ENCODE peak calls at places on chromosomes 16 and 17, in five cellular contexts. One of them, this sample, is unnamed.

GRCh38 chr17:42679001-42679491 is 2.3 kb upstream of the PLEKHH3 start:
- DNase-seq in mammary epithelial cell: peak; percentile 48
- DNase-seq in HAP-1: peak; percentile 76
- DNase-seq in PC-3: peak; percentile 65
- DNase-seq in right lobe of liver: no peak
- DNase-seq in this sample: peak; percentile 71

GRCh38 chr16:1762879-1763520 is 8.3 kb downstream of the NME3 start:
- DNase-seq in mammary epithelial cell: no peak
- DNase-seq in HAP-1: no peak
- DNase-seq in PC-3: no peak
- DNase-seq in right lobe of liver: no peak
- DNase-seq in this sample: no peak

GRCh38 chr16:1941924-1942809 is 832 bp downstream of the MSRB1 start:
- DNase-seq in mammary epithelial cell: peak; percentile 51
- DNase-seq in HAP-1: no peak
- DNase-seq in PC-3: peak; percentile 52
- DNase-seq in right lobe of liver: no peak
- DNase-seq in this sample: peak; percentile 79

GRCh38 chr16:67291461-67291860 is 12.1 kb downstream of the PLEKHG4 start:
- DNase-seq in mammary epithelial cell: no peak
- DNase-seq in HAP-1: no peak
- DNase-seq in PC-3: no peak
- DNase-seq in right lobe of liver: no peak
- DNase-seq in this sample: no peak

GRCh38 chr16:8768701-8769100 is 28.7 kb downstream of the TMEM186 start:
- DNase-seq in mammary epithelial cell: no peak
- DNase-seq in HAP-1: peak; percentile 18
- DNase-seq in PC-3: no peak
- DNase-seq in right lobe of liver: no peak
- DNase-seq in this sample: no peak

GRCh38 chr16:73096510-73096909 is 48.6 kb upstream of the ZFHX3 start:
- DNase-seq in mammary epithelial cell: no peak
- DNase-seq in HAP-1: no peak
- DNase-seq in PC-3: no peak
- DNase-seq in right lobe of liver: no peak
- DNase-seq in this sample: no peak

GRCh38 chr16:69613283-69614154 is 47.8 kb downstream of the NFAT5 start:
- DNase-seq in mammary epithelial cell: peak; percentile 88
- DNase-seq in HAP-1: no peak
- DNase-seq in PC-3: peak; percentile 67
- DNase-seq in right lobe of liver: no peak
- DNase-seq in this sample: peak; percentile 82

GRCh38 chr17:40327735-40328385 is 18.9 kb downstream of the RARA start:
- DNase-seq in mammary epithelial cell: no peak
- DNase-seq in HAP-1: no peak
- DNase-seq in PC-3: no peak
- DNase-seq in right lobe of liver: peak; percentile 48
- DNase-seq in this sample: no peak

GRCh38 chr17:44088254-44088653 is 17.7 kb downstream of the G6PC3 start:
- DNase-seq in mammary epithelial cell: no peak
- DNase-seq in HAP-1: no peak
- DNase-seq in PC-3: no peak
- DNase-seq in right lobe of liver: no peak
- DNase-seq in this sample: no peak

GRCh38 chr16:2194852-2195315 is 1.5 kb downstream of the CASKIN1 start:
- DNase-seq in mammary epithelial cell: peak; percentile 54
- DNase-seq in HAP-1: peak; percentile 67
- DNase-seq in PC-3: peak; percentile 64
- DNase-seq in right lobe of liver: peak; percentile 49
- DNase-seq in this sample: no peak

GRCh38 chr16:57882797-57883196 is 80.5 kb upstream of the KIFC3 start:
- DNase-seq in mammary epithelial cell: no peak
- DNase-seq in HAP-1: peak; percentile 26
- DNase-seq in PC-3: no peak
- DNase-seq in right lobe of liver: no peak
- DNase-seq in this sample: no peak

GRCh38 chr16:71626858-71627213 is 852 bp downstream of the MARVELD3 start:
- DNase-seq in mammary epithelial cell: peak; percentile 35
- DNase-seq in HAP-1: peak; percentile 20
- DNase-seq in PC-3: no peak
- DNase-seq in right lobe of liver: peak; percentile 42
- DNase-seq in this sample: peak; percentile 52

GRCh38 chr16:71626018-71626857 is at the start of gene MARVELD3:
- DNase-seq in mammary epithelial cell: peak; percentile 71
- DNase-seq in HAP-1: peak; percentile 56
- DNase-seq in PC-3: peak; percentile 81
- DNase-seq in right lobe of liver: peak; percentile 80
- DNase-seq in this sample: peak; percentile 96

GRCh38 chr16:71628810-71629209 is 2.8 kb downstream of the MARVELD3 start:
- DNase-seq in mammary epithelial cell: peak; percentile 40
- DNase-seq in HAP-1: no peak
- DNase-seq in PC-3: peak; percentile 30
- DNase-seq in right lobe of liver: no peak
- DNase-seq in this sample: no peak

GRCh38 chr16:71629617-71630016 is 3.6 kb downstream of the MARVELD3 start:
- DNase-seq in mammary epithelial cell: no peak
- DNase-seq in HAP-1: no peak
- DNase-seq in PC-3: no peak
- DNase-seq in right lobe of liver: no peak
- DNase-seq in this sample: no peak

DNA sequence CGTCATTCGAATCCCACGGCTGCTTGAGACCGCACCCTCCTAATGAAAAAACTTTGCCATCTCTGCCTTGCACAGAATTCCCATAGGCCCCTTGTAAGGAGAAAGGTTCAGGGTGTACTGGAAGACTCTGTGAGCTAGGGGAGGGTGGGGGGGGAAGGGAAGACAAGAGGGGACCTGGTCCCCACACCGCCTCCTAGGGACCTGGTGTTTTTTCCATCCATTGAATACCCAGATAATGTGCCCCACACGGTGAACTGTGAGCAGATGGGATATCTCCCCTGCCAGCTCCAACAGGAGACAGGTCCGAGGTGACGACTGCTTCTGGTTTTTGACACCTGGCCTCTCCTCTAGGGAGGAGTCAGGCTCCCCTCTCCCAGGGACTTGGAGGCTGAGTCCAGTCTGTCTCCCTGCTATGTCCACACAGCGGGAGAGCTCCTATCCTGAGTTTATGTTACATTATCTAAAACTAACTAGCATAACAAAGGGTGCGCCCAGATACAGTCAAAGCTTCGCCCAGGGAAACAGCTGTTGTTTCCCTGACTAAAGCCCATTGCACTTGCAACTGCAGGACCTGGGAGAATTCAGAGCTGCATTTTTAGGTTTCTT is 1.8 kb downstream of the MARVELD3 start:
- DNase-seq in mammary epithelial cell: no peak
- DNase-seq in HAP-1: peak; percentile 66
- DNase-seq in PC-3: no peak
- DNase-seq in right lobe of liver: no peak
- DNase-seq in this sample: no peak
- H3K4me3 ChIP-seq in mammary epithelial cell: no peak overlapping the region
- H3K4me3 ChIP-seq in HAP-1: no peak overlapping the region
- H3K4me3 ChIP-seq in PC-3: no peak overlapping the region
- H3K4me3 ChIP-seq in right lobe of liver: no peak overlapping the region
- H3K4me3 ChIP-seq in this sample: peak overlapping the region; percentile 99

GRCh38 chr17:49494937-49495841 is at the start of gene NGFR:
- DNase-seq in mammary epithelial cell: peak; percentile 44
- DNase-seq in HAP-1: peak; percentile 77
- DNase-seq in PC-3: peak; percentile 40
- DNase-seq in right lobe of liver: no peak
- DNase-seq in this sample: peak; percentile 27
- H3K4me3 ChIP-seq in mammary epithelial cell: peak within 1 kb of the TSS; percentile 79
- H3K4me3 ChIP-seq in HAP-1: peak within 1 kb of the TSS; percentile 49
- H3K4me3 ChIP-seq in PC-3: peak within 1 kb of the TSS; percentile 55
- H3K4me3 ChIP-seq in right lobe of liver: peak within 1 kb of the TSS; percentile 53
- H3K4me3 ChIP-seq in this sample: no peak within 1 kb of the TSS

GRCh38 chr17:70901870-70902269 is 732.5 kb downstream of the KCNJ2 start:
- DNase-seq in mammary epithelial cell: no peak
- DNase-seq in HAP-1: no peak
- DNase-seq in PC-3: no peak
- DNase-seq in right lobe of liver: no peak
- DNase-seq in this sample: no peak

GRCh38 chr17:70905796-70906195 is 736.5 kb downstream of the KCNJ2 start:
- DNase-seq in mammary epithelial cell: peak; percentile 75
- DNase-seq in HAP-1: no peak
- DNase-seq in PC-3: peak; percentile 85
- DNase-seq in right lobe of liver: peak; percentile 33
- DNase-seq in this sample: no peak

DNA sequence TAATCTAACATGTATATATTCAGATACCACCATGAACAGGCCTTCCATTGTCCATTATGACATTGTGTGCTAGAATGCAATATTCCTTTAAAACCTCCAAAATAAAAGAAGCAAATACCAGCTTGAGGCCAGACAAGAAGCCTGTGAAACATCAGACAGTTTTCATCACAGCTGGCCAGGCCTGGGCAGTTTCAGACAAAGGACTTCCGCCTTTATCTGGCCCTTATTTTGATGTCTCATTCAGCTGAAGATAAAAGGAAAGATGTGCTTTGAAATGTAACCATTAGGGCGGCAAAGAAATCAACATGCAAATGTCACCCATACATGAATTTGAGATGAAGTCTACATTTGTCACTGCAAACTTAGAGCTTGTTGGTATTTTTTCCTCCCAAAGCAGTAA is 737.5 kb downstream of the KCNJ2 start:
- DNase-seq in mammary epithelial cell: no peak
- DNase-seq in HAP-1: no peak
- DNase-seq in PC-3: no peak
- DNase-seq in right lobe of liver: no peak
- DNase-seq in this sample: no peak
- H3K4me3 ChIP-seq in mammary epithelial cell: no peak overlapping the region
- H3K4me3 ChIP-seq in HAP-1: no peak overlapping the region
- H3K4me3 ChIP-seq in PC-3: no peak overlapping the region
- H3K4me3 ChIP-seq in right lobe of liver: no peak overlapping the region
- H3K4me3 ChIP-seq in this sample: no peak overlapping the region

GRCh38 chr17:80261895-80262279 is 1.2 kb downstream of the RNF213 start:
- DNase-seq in mammary epithelial cell: no peak
- DNase-seq in HAP-1: no peak
- DNase-seq in PC-3: no peak
- DNase-seq in right lobe of liver: no peak
- DNase-seq in this sample: no peak
- H3K4me3 ChIP-seq in mammary epithelial cell: peak overlapping the region; percentile 95
- H3K4me3 ChIP-seq in HAP-1: peak overlapping the region; percentile 71
- H3K4me3 ChIP-seq in PC-3: peak overlapping the region; percentile 89
- H3K4me3 ChIP-seq in right lobe of liver: peak overlapping the region; percentile 99
- H3K4me3 ChIP-seq in this sample: peak overlapping the region; percentile 84

DNA sequence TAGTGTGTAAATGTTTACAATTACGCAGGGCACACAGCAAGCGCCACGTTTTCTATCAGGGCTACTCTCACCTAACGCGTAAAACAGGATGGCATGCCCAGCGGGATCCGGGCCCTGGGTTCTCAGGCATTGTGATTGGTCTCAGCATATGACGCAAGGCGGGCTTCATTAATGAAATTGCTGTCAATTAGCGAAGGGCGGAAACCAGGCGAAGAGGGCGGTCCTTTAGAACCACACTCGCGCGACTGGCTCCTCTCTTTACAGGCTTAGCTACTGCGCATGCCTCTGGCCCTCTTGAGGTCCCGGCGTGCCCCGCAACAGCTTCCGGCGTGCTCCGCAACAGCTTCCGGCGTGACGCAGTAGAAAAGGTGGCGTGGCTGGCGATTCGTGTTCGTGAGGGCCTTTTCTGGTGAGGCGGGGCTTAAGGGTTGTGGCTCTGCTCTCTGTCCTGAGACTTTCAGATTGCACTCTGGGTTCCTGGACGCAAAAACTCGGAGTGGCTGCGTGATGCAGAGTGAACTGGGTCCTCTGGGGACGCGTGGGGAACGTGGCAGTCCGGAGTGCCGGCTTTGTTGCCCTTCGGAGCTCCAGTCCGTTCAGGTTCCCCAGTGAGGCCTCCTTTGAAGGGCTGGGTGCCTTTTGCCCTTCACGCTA is 9.2 kb downstream of the OR2C1 start:
- DNase-seq in mammary epithelial cell: peak; percentile 90
- DNase-seq in HAP-1: no peak
- DNase-seq in PC-3: peak; percentile 90
- DNase-seq in right lobe of liver: peak; percentile 84
- DNase-seq in this sample: peak; percentile 73
- H3K4me3 ChIP-seq in mammary epithelial cell: peak overlapping the region; percentile 56
- H3K4me3 ChIP-seq in HAP-1: no peak overlapping the region
- H3K4me3 ChIP-seq in PC-3: peak overlapping the region; percentile 80
- H3K4me3 ChIP-seq in right lobe of liver: peak overlapping the region; percentile 63
- H3K4me3 ChIP-seq in this sample: no peak overlapping the region

GRCh38 chr17:57408064-57408811 is 151.9 kb downstream of the MSI2 start:
- DNase-seq in mammary epithelial cell: no peak
- DNase-seq in HAP-1: peak; percentile 64
- DNase-seq in PC-3: peak; percentile 76
- DNase-seq in right lobe of liver: no peak
- DNase-seq in this sample: peak; percentile 66
- H3K4me3 ChIP-seq in mammary epithelial cell: no peak overlapping the region
- H3K4me3 ChIP-seq in HAP-1: no peak overlapping the region
- H3K4me3 ChIP-seq in PC-3: peak overlapping the region; percentile 57
- H3K4me3 ChIP-seq in right lobe of liver: no peak overlapping the region
- H3K4me3 ChIP-seq in this sample: peak overlapping the region; percentile 43

GRCh38 chr16:667113-667779 is 686 bp upstream of the RHOT2 start:
- DNase-seq in mammary epithelial cell: no peak
- DNase-seq in HAP-1: no peak
- DNase-seq in PC-3: no peak
- DNase-seq in right lobe of liver: no peak
- DNase-seq in this sample: no peak
- H3K4me3 ChIP-seq in mammary epithelial cell: peak overlapping the region; percentile 21
- H3K4me3 ChIP-seq in HAP-1: peak overlapping the region; percentile 87
- H3K4me3 ChIP-seq in PC-3: peak overlapping the region; percentile 82
- H3K4me3 ChIP-seq in right lobe of liver: peak overlapping the region; percentile 97
- H3K4me3 ChIP-seq in this sample: no peak overlapping the region